ENCODE peak calls at places on chromosomes 3 and 15, in seven cellular contexts. R, Y, N, D, M, F and L are unnamed samples.
A peak's percentile ranks its signal among the peaks of the same experiment; 100 is the strongest.

GRCh38 chr3:23859839-23860382 is 54.2 kb downstream of the UBE2E1 start:
- DNase-seq in R (no peak), Y (no peak), N (no peak), D (no peak), M (no peak), F (no peak), L (no peak)

GRCh38 chr3:160130950-160131349 is 94.3 kb upstream of the C3orf80 start:
- DNase-seq in R (peak; percentile 80), Y (no peak), N (no peak), D (no peak), M (no peak), F (peak; percentile 62), L (peak; percentile 58)

GRCh38 chr3:134029256-134029733 is 430 bp downstream of the SLCO2A1 start:
- DNase-seq in R (peak; percentile 35), Y (peak; percentile 17), N (peak; percentile 13), D (no peak), M (no peak), F (peak; percentile 36), L (no peak)

GRCh38 chr3:64238971-64239667 is 13.9 kb upstream of the PRICKLE2 start:
- DNase-seq in R (peak; percentile 96), Y (peak; percentile 40), N (peak; percentile 98), D (peak; percentile 80), M (no peak), F (peak; percentile 98), L (peak; percentile 94)

GRCh38 chr3:132394334-132394733 is 23.0 kb upstream of the DNAJC13 start:
- DNase-seq in R (peak; percentile 59), Y (no peak), N (no peak), D (no peak), M (no peak), F (peak; percentile 81), L (peak; percentile 37)

GRCh38 chr3:190024912-190025311 is 95.8 kb downstream of the P3H2 start:
- DNase-seq in R (peak; percentile 74), Y (no peak), N (peak; percentile 75), D (no peak), M (no peak), F (peak; percentile 42), L (no peak)

GRCh38 chr15:75904241-75904631 is 558 bp downstream of the FBXO22 start:
- DNase-seq in R (peak; percentile 41), Y (peak; percentile 60), N (peak; percentile 47), D (peak; percentile 60), M (no peak), F (peak; percentile 57), L (peak; percentile 45)

GRCh38 chr3:156230291-156230900 is 110.0 kb downstream of the KCNAB1 start:
- DNase-seq in R (no peak), Y (no peak), N (peak; percentile 7), D (no peak), M (no peak), F (no peak), L (peak; percentile 14)

GRCh38 chr15:66766282-66767228 is 64.5 kb downstream of the SMAD6 start:
- DNase-seq in R (peak; percentile 72), Y (no peak), N (peak; percentile 69), D (no peak), M (no peak), F (peak; percentile 80), L (peak; percentile 66)

GRCh38 chr3:57464801-57465200 is 79.3 kb downstream of the DNAH12 start:
- DNase-seq in R (no peak), Y (no peak), N (no peak), D (peak; percentile 4), M (no peak), F (peak; percentile 15), L (peak; percentile 3)

GRCh38 chr3:45513041-45513440 is 81.5 kb upstream of the LIMD1 start:
- DNase-seq in R (no peak), Y (no peak), N (no peak), D (no peak), M (no peak), F (no peak), L (no peak)

GRCh38 chr3:171565133-171565532 is 104.9 kb upstream of the TNIK start:
- DNase-seq in R (no peak), Y (no peak), N (no peak), D (no peak), M (no peak), F (no peak), L (no peak)

GRCh38 chr3:138593488-138594149 is 441 bp downstream of the CEP70 start:
- DNase-seq in R (no peak), Y (peak; percentile 35), N (no peak), D (peak; percentile 10), M (no peak), F (no peak), L (no peak)

GRCh38 chr15:73694419-73694818 is 10.2 kb downstream of the CD276 start:
- DNase-seq in R (no peak), Y (no peak), N (no peak), D (no peak), M (no peak), F (peak; percentile 58), L (peak; percentile 7)

GRCh38 chr15:77633134-77633912 is 611 bp upstream of the LINGO1 start:
- DNase-seq in R (peak; percentile 53), Y (peak; percentile 91), N (peak; percentile 83), D (peak; percentile 95), M (no peak), F (peak; percentile 92), L (peak; percentile 61)

GRCh38 chr3:124209426-124209825 is 217.5 kb upstream of the ROPN1 start:
- DNase-seq in R (peak; percentile 77), Y (no peak), N (peak; percentile 51), D (no peak), M (no peak), F (no peak), L (peak; percentile 26)

GRCh38 chr3:33128706-33129105 is 14.9 kb downstream of the CRTAP start:
- DNase-seq in R (no peak), Y (no peak), N (no peak), D (no peak), M (no peak), F (peak; percentile 50), L (peak; percentile 70)

GRCh38 chr15:91928676-91929075 is 75.2 kb downstream of the SLCO3A1 start:
- DNase-seq in R (no peak), Y (no peak), N (no peak), D (no peak), M (no peak), F (no peak), L (no peak)

GRCh38 chr3:143901105-143901504 is 52.8 kb upstream of the SLC9A9 start:
- DNase-seq in R (peak; percentile 76), Y (no peak), N (peak; percentile 59), D (no peak), M (no peak), F (peak; percentile 89), L (peak; percentile 93)

GRCh38 chr3:52841211-52841980 is 6.6 kb upstream of the MUSTN1 start:
- DNase-seq in R (peak; percentile 10), Y (no peak), N (no peak), D (no peak), M (no peak), F (no peak), L (no peak)

GRCh38 chr15:66657062-66658020 is 44.7 kb upstream of the SMAD6 start:
- DNase-seq in R (no peak), Y (no peak), N (peak; percentile 17), D (no peak), M (no peak), F (peak; percentile 40), L (peak; percentile 51)

GRCh38 chr15:65411470-65412071 is 11.2 kb downstream of the IGDCC4 start:
- DNase-seq in R (peak; percentile 45), Y (no peak), N (no peak), D (no peak), M (no peak), F (peak; percentile 49), L (peak; percentile 30)

GRCh38 chr3:71299160-71299559 is 284.4 kb downstream of the FOXP1 start:
- DNase-seq in R (no peak), Y (no peak), N (no peak), D (no peak), M (no peak), F (no peak), L (no peak)

GRCh38 chr3:175558261-175558660 is 699.1 kb downstream of the NAALADL2 start:
- DNase-seq in R (no peak), Y (no peak), N (no peak), D (no peak), M (no peak), F (no peak), L (peak; percentile 9)

GRCh38 chr15:96327155-96327741 is 3.3 kb upstream of the NR2F2 start:
- DNase-seq in R (peak; percentile 90), Y (peak; percentile 51), N (peak; percentile 89), D (peak; percentile 53), M (no peak), F (peak; percentile 90), L (peak; percentile 92)

GRCh38 chr3:170108955-170109354 is 71.2 kb downstream of the GPR160 start:
- DNase-seq in R (no peak), Y (no peak), N (no peak), D (no peak), M (no peak), F (no peak), L (no peak)

GRCh38 chr15:63192604-63193206 is 3.3 kb downstream of the RAB8B start:
- DNase-seq in R (no peak), Y (no peak), N (no peak), D (no peak), M (no peak), F (no peak), L (no peak)

GRCh38 chr3:131216801-131217200 is 164.8 kb upstream of the NUDT16 start:
- DNase-seq in R (peak; percentile 83), Y (no peak), N (peak; percentile 88), D (no peak), M (no peak), F (peak; percentile 86), L (peak; percentile 63)

GRCh38 chr3:9183011-9183410 is 66.4 kb downstream of the SRGAP3 start:
- DNase-seq in R (no peak), Y (no peak), N (no peak), D (no peak), M (no peak), F (no peak), L (no peak)

GRCh38 chr15:86558252-86558651 is 478.6 kb downstream of the AGBL1 start:
- DNase-seq in R (no peak), Y (no peak), N (no peak), D (no peak), M (no peak), F (no peak), L (no peak)

GRCh38 chr3:81760215-81760614 is 1.2 kb downstream of the GBE1 start:
- DNase-seq in R (no peak), Y (no peak), N (peak; percentile 21), D (no peak), M (no peak), F (no peak), L (no peak)

GRCh38 chr3:124420392-124420791 is 309.9 kb upstream of the UMPS start:
- DNase-seq in R (no peak), Y (no peak), N (no peak), D (no peak), M (no peak), F (no peak), L (no peak)